ENCODE peak calls at places on chromosomes 1 and 21, in six cellular contexts. W, H, C, B, L and T are unnamed samples.

GRCh38 chr1:194975913-194976312 is 1632.3 kb downstream of the KCNT2 start:
- DNase-seq in H (no peak), L (no peak), W (peak), B (no peak), C (no peak), T (no peak)

GRCh38 chr21:35059742-35060141 is 10.6 kb upstream of the RUNX1 start:
- DNase-seq in B (no peak), W (no peak), C (no peak), H (no peak), L (no peak), T (no peak)

GRCh38 chr1:30378991-30379581 is 344.3 kb downstream of the MATN1 start:
- DNase-seq in C (no peak), W (peak), B (no peak), H (no peak), L (peak), T (no peak)

GRCh38 chr1:54312874-54313316 is 93.3 kb downstream of the SSBP3 start:
- DNase-seq in H (peak), C (no peak), L (no peak), B (no peak), W (peak), T (no peak)

GRCh38 chr1:94633051-94633450 is 91.5 kb upstream of the F3 start:
- DNase-seq in C (no peak), W (peak), H (no peak), B (no peak), L (no peak), T (no peak)

GRCh38 chr1:55233149-55233777 is 18.1 kb upstream of the USP24 start:
- DNase-seq in B (no peak), L (no peak), H (no peak), C (no peak), W (no peak), T (no peak)

GRCh38 chr1:222582099-222582774 is 7.5 kb downstream of the TAF1A start:
- DNase-seq in H (no peak), C (no peak), B (no peak), L (no peak), W (no peak), T (no peak)

GRCh38 chr1:25898223-25899015 is 7.8 kb downstream of the STMN1 start:
- DNase-seq in L (no peak), C (no peak), H (no peak), W (no peak), B (no peak), T (no peak)

GRCh38 chr1:230173176-230173575 is 106.1 kb downstream of the GALNT2 start:
- DNase-seq in W (no peak), L (peak), B (no peak), H (no peak), C (no peak), T (no peak)

GRCh38 chr1:173052681-173053196 is 2.0 kb upstream of the TNFSF18 start:
- DNase-seq in H (no peak), W (no peak), C (no peak), L (no peak), B (no peak), T (no peak)

GRCh38 chr1:33918368-33918767 is 54.5 kb downstream of the HMGB4 start:
- DNase-seq in H (no peak), C (no peak), B (no peak), W (no peak), L (no peak), T (no peak)

GRCh38 chr1:218480691-218481099 is 135.6 kb downstream of the TGFB2 start:
- DNase-seq in H (no peak), C (no peak), B (no peak), W (peak), L (no peak), T (no peak)

GRCh38 chr1:74586253-74586897 is 74.0 kb upstream of the LRRC53 start:
- DNase-seq in H (no peak), W (no peak), C (no peak), L (no peak), B (no peak), T (no peak)

GRCh38 chr1:83627045-83627444 is 371.9 kb downstream of the TTLL7 start:
- DNase-seq in C (no peak), B (no peak), H (no peak), L (no peak), W (no peak), T (no peak)